ENCODE peak calls at places on chromosomes 7 and 10, in six cellular contexts. N, U, J, W, G and B are unnamed samples.

GRCh38 chr7:36474283-36475010 is 84.8 kb downstream of the ANLN start:
- DNase-seq in N (no peak), U (peak; percentile 41), J (no peak), W (no peak), G (peak; percentile 53), B (no peak)

GRCh38 chr7:28554791-28555471 is 142.6 kb downstream of the CREB5 start:
- DNase-seq in N (no peak), U (no peak), J (no peak), W (no peak), G (no peak), B (no peak)

GRCh38 chr10:59872892-59873463 is 33.4 kb downstream of the CCDC6 start:
- DNase-seq in N (no peak), U (peak; percentile 97), J (no peak), W (no peak), G (peak; percentile 94), B (no peak)

GRCh38 chr7:157266272-157266671 is 70.5 kb upstream of the DNAJB6 start:
- DNase-seq in N (no peak), U (peak; percentile 30), J (no peak), W (no peak), G (no peak), B (no peak)

GRCh38 chr7:143229054-143229790 is 7.4 kb downstream of the TAS2R40 start:
- DNase-seq in N (no peak), U (no peak), J (no peak), W (no peak), G (no peak), B (no peak)

GRCh38 chr7:99099499-99100077 is 44.3 kb downstream of the SMURF1 start:
- DNase-seq in N (no peak), U (no peak), J (no peak), W (no peak), G (peak; percentile 58), B (no peak)

GRCh38 chr10:93462881-93463280 is 19.3 kb downstream of the MYOF start:
- DNase-seq in N (no peak), U (peak; percentile 54), J (peak; percentile 21), W (peak; percentile 84), G (peak; percentile 68), B (no peak)

GRCh38 chr7:95907337-95907736 is 135.0 kb downstream of the DYNC1I1 start:
- DNase-seq in N (no peak), U (no peak), J (no peak), W (no peak), G (no peak), B (no peak)

GRCh38 chr10:76869931-76870330 is 767.7 kb downstream of the KCNMA1 start:
- DNase-seq in N (no peak), U (no peak), J (no peak), W (no peak), G (no peak), B (no peak)

GRCh38 chr10:58515296-58515956 is 2.8 kb downstream of the BICC1 start:
- DNase-seq in N (no peak), U (no peak), J (no peak), W (no peak), G (no peak), B (no peak)

GRCh38 chr10:79476645-79477044 is 31.2 kb upstream of the ZCCHC24 start:
- DNase-seq in N (no peak), U (no peak), J (no peak), W (no peak), G (no peak), B (no peak)

GRCh38 chr10:85673270-85673669 is 693.3 kb downstream of the GRID1 start:
- DNase-seq in N (no peak), U (no peak), J (no peak), W (no peak), G (no peak), B (no peak)

GRCh38 chr7:104980969-104981670 is 32.9 kb upstream of the KMT2E start:
- DNase-seq in N (no peak), U (peak; percentile 71), J (peak; percentile 84), W (no peak), G (peak; percentile 66), B (peak; percentile 79)

GRCh38 chr7:16078076-16078952 is 343.0 kb downstream of the CRPPA start:
- DNase-seq in N (no peak), U (peak; percentile 64), J (peak; percentile 28), W (no peak), G (peak; percentile 80), B (peak; percentile 69)

GRCh38 chr7:125644113-125644512 is 714.5 kb upstream of the POT1 start:
- DNase-seq in N (no peak), U (no peak), J (no peak), W (no peak), G (no peak), B (no peak)

GRCh38 chr10:3975016-3975415 is 190.0 kb upstream of the KLF6 start:
- DNase-seq in N (no peak), U (no peak), J (no peak), W (no peak), G (peak; percentile 42), B (no peak)

GRCh38 chr7:29193316-29194205 is 1.0 kb upstream of the CHN2 start:
- DNase-seq in N (no peak), U (no peak), J (no peak), W (no peak), G (no peak), B (no peak)

GRCh38 chr10:116737582-116738358 is 4.6 kb downstream of the HSPA12A start:
- DNase-seq in N (peak; percentile 22), U (no peak), J (no peak), W (no peak), G (no peak), B (no peak)

GRCh38 chr10:16954280-16955030 is 137.2 kb upstream of the RSU1 start:
- DNase-seq in N (no peak), U (no peak), J (no peak), W (no peak), G (no peak), B (no peak)

GRCh38 chr10:22246680-22247391 is 29.0 kb upstream of the EBLN1 start:
- DNase-seq in N (no peak), U (peak; percentile 34), J (no peak), W (no peak), G (peak; percentile 98), B (no peak)

GRCh38 chr7:44461387-44461786 is 29.1 kb downstream of the NUDCD3 start:
- DNase-seq in N (no peak), U (peak; percentile 79), J (peak; percentile 49), W (no peak), G (peak; percentile 57), B (peak; percentile 29)

GRCh38 chr7:139620676-139621344 is 97.3 kb downstream of the CLEC2L start:
- DNase-seq in N (no peak), U (peak; percentile 21), J (peak; percentile 41), W (no peak), G (peak; percentile 25), B (peak; percentile 30)

GRCh38 chr10:72417971-72418370 is 63.3 kb upstream of the DNAJB12 start:
- DNase-seq in N (no peak), U (no peak), J (no peak), W (no peak), G (no peak), B (no peak)

GRCh38 chr10:24465899-24466615 is 257.1 kb downstream of the KIAA1217 start:
- DNase-seq in N (no peak), U (peak; percentile 96), J (no peak), W (peak; percentile 79), G (peak; percentile 88), B (peak; percentile 60)

GRCh38 chr10:123136221-123136805 is 543 bp downstream of the HMX3 start:
- DNase-seq in N (no peak), U (no peak), J (no peak), W (no peak), G (no peak), B (no peak)

GRCh38 chr10:11910102-11910501 is 86.9 kb downstream of the PROSER2 start:
- DNase-seq in N (no peak), U (no peak), J (no peak), W (no peak), G (no peak), B (no peak)

GRCh38 chr10:83562381-83562780 is 576.9 kb upstream of the GHITM start:
- DNase-seq in N (no peak), U (no peak), J (no peak), W (no peak), G (no peak), B (no peak)

GRCh38 chr10:132536241-132536963 is 1.2 kb upstream of the INPP5A start:
- DNase-seq in N (no peak), U (no peak), J (peak; percentile 30), W (peak; percentile 56), G (no peak), B (no peak)

GRCh38 chr10:46255696-46256355 is 31.0 kb upstream of the ANTXRL start:
- DNase-seq in N (peak; percentile 7), U (peak; percentile 12), J (peak; percentile 54), W (no peak), G (peak; percentile 31), B (peak; percentile 33)

GRCh38 chr7:91645542-91645941 is 235.0 kb downstream of the MTERF1 start:
- DNase-seq in N (no peak), U (no peak), J (no peak), W (no peak), G (no peak), B (no peak)

GRCh38 chr7:70630647-70631457 is 501.1 kb upstream of the GALNT17 start:
- DNase-seq in N (no peak), U (peak; percentile 66), J (no peak), W (no peak), G (peak; percentile 57), B (no peak)

GRCh38 chr10:125054664-125055273 is 105.6 kb downstream of the CTBP2 start:
- DNase-seq in N (no peak), U (no peak), J (no peak), W (no peak), G (no peak), B (no peak)
- H3K27ac ChIP-seq in N (no peak overlapping the region), U (no peak overlapping the region), J (no peak overlapping the region), W (no peak overlapping the region), G (peak overlapping the region; percentile 38), B (no peak overlapping the region)

GRCh38 chr10:68499544-68499943 is 27.8 kb upstream of the DNA2 start:
- DNase-seq in N (no peak), U (no peak), J (no peak), W (no peak), G (no peak), B (no peak)
- H3K27ac ChIP-seq in N (no peak overlapping the region), U (no peak overlapping the region), J (no peak overlapping the region), W (no peak overlapping the region), G (no peak overlapping the region), B (no peak overlapping the region)

DNA sequence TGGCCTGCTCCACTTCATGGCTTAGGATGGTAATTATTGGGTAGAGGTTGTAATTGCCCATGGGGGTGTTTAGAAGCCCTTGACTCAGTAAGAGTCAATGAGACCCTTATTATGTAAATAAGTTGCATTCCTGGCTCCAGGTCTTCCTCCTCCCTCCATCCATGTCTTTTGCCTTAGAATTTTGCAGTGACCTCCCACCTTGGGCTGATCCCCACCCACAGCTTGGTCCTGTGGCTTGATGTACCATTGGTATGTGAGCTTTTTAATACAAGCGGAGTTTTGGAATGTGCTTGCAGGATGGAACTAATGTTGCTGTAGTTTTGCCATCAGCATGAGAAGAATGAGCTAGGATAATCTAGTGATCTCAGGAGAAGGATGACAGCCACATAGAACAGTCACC is 73.2 kb upstream of the DGKI start:
- DNase-seq in N (no peak), U (no peak), J (no peak), W (no peak), G (no peak), B (no peak)
- H3K27ac ChIP-seq in N (no peak overlapping the region), U (no peak overlapping the region), J (no peak overlapping the region), W (no peak overlapping the region), G (no peak overlapping the region), B (no peak overlapping the region)

DNA sequence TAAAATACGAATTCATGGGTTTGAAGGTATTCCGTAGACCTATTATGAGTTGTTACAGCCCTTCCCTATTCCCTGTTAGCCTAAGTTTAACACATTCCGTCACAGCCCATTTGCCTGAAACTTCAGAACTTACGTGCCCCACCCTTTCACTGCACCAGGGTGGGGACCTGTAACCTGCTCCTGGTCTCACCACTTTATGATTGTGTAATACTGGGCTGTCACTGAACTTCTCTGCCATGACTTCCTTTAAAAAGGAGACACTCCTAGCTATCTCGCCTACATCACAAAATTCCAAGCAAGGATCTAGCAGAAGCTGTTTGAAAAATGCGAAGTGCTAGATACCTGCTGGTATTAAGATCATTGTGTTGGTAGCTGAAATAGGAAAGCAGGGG is 89.3 kb upstream of the LYZL2 start:
- DNase-seq in N (no peak), U (no peak), J (no peak), W (no peak), G (no peak), B (no peak)
- H3K27ac ChIP-seq in N (no peak overlapping the region), U (no peak overlapping the region), J (no peak overlapping the region), W (no peak overlapping the region), G (no peak overlapping the region), B (no peak overlapping the region)